ENCODE peak calls at places on chromosomes 7 and 10, in four cellular contexts. S, I, R and Y are unnamed samples.

GRCh38 chr7:130897515-130898419 is 163.8 kb upstream of the KLF14 start:
- DNase-seq in R (no peak), I (peak), S (no peak), Y (no peak)

GRCh38 chr7:51024867-51025266 is 242.2 kb upstream of the GRB10 start:
- DNase-seq in I (no peak), R (no peak), S (no peak), Y (no peak)

GRCh38 chr10:126179637-126180036 is 208.6 kb downstream of the ADAM12 start:
- DNase-seq in S (no peak), R (no peak), I (no peak), Y (no peak)

GRCh38 chr10:4775808-4776207 is 50.2 kb upstream of the AKR1E2 start:
- DNase-seq in R (no peak), S (no peak), I (no peak), Y (no peak)

GRCh38 chr7:50687096-50687495 is 95.6 kb downstream of the GRB10 start:
- DNase-seq in I (no peak), R (no peak), S (no peak), Y (no peak)

GRCh38 chr10:52517017-52517416 is 202.9 kb downstream of the DKK1 start:
- DNase-seq in S (no peak), I (no peak), R (no peak), Y (peak)

GRCh38 chr10:68992721-68993440 is 4.3 kb downstream of the KIFBP start:
- DNase-seq in I (no peak), R (no peak), S (no peak), Y (no peak)

GRCh38 chr10:13613519-13613918 is 26.8 kb downstream of the PRPF18 start:
- DNase-seq in R (no peak), I (no peak), S (no peak), Y (peak)

GRCh38 chr7:20896996-20897395 is 110.3 kb upstream of the SP8 start:
- DNase-seq in I (no peak), R (no peak), S (no peak), Y (no peak)

GRCh38 chr10:73553316-73553715 is 37.8 kb downstream of the USP54 start:
- DNase-seq in S (peak), R (no peak), I (no peak), Y (peak)
- TF ChIP-seq POLR2AphosphoS5 in S (no peak), R (no peak), I (no peak), Y (no peak)

GRCh38 chr7:139284252-139284896 is 53.3 kb downstream of the UBN2 start:
- DNase-seq in R (no peak), S (peak), I (no peak), Y (peak)
- TF ChIP-seq JUNB in R (no peak), S (no peak), I (no peak), Y (no peak)

DNA sequence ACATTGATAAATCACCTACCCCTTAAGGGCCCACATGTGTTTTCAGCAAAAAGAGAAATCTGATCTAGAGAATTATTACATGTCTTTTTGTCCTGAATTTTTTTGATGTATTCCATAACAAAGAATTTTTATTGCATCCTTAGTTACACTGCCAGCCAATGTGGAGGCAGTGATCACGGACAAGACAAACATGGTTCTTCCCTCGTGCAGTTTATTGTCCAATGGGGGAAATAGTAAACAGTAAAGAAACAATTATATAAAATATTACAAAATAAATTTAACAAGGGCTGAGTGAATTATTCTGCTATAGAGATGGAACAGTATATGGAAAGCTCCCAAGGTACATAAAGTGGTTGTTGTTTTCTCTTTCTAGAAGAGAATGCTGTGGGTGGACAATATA is 2.0 kb downstream of the STEAP2 start:
- DNase-seq in R (no peak), I (no peak), S (no peak), Y (no peak)
- TF ChIP-seq POLR2AphosphoS5 in R (no peak), I (no peak), S (no peak), Y (no peak)

DNA sequence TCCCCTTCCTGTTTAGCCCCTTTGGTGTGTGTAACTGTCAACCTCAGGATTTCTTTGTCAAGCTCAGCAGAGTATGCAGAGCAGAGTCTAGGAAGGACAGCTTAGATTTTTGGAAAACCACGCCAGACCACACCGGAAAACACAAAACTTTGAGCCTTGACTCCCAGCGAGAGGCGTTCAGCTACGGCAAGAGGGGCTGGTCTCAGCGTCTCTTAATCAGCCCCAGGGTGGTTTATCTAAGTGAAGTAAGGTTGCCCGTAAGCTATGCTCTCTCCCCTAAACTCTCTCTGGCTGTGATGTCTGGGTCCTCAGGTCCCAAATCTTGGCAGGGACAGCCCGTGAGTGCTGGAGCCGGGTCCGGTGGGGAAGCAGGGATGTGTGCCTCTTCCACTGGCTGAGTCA is 230.9 kb downstream of the KLF6 start:
- DNase-seq in I (no peak), S (no peak), R (no peak), Y (no peak)
- TF ChIP-seq JUNB in I (no peak), S (no peak), R (no peak), Y (no peak)

GRCh38 chr7:38211940-38212339 is 33.9 kb downstream of the STARD3NL start:
- DNase-seq in I (no peak), S (no peak), R (no peak), Y (no peak)

GRCh38 chr7:38215734-38216670 is 38.0 kb downstream of the STARD3NL start:
- DNase-seq in S (peak), R (peak), I (peak), Y (peak)

GRCh38 chr7:38207843-38208242 is 29.8 kb downstream of the STARD3NL start:
- DNase-seq in S (no peak), R (no peak), I (no peak), Y (no peak)

GRCh38 chr7:38215115-38215514 is 37.1 kb downstream of the STARD3NL start:
- DNase-seq in S (peak), R (no peak), I (no peak), Y (no peak)

DNA sequence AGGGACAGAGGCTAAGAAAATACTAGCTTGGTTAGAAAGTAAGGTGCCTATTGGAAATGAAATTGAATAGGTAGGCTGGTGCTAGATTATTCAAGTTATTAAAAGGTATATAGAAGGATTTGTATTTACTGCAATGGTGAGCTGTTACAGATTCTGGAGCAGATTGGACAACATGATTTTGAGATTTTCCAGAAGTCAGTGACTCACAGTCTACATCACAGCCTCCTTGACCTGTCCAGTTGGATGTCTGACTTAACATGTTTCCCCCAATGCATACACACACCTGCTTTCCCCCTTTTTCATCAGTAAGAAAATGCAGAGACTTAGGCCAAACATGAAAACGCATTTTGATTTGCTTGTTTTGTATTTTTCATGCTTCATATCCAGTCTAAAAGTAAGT is 33.4 kb downstream of the STARD3NL start:
- DNase-seq in R (no peak), I (no peak), S (no peak), Y (no peak)
- TF ChIP-seq POLR2AphosphoS5 in R (no peak), I (no peak), S (no peak), Y (no peak)